ENCODE peak calls at places on chromosome 18, in four cellular contexts. D, S, U and G are unnamed samples.
A peak's percentile ranks its signal among the peaks of the same experiment; 100 is the strongest.

GRCh38 chr18:77087391-77088141 is 45.0 kb downstream of the MBP start:
- DNase-seq in D (peak; percentile 37), S (no peak), U (no peak), G (no peak)

GRCh38 chr18:22241806-22242440 is 72.5 kb downstream of the GATA6 start:
- DNase-seq in D (no peak), S (no peak), U (no peak), G (no peak)

GRCh38 chr18:7727381-7728076 is 160.4 kb downstream of the PTPRM start:
- DNase-seq in D (no peak), S (no peak), U (no peak), G (no peak)

GRCh38 chr18:13465126-13465446 is 246.5 kb downstream of the LDLRAD4 start:
- DNase-seq in D (no peak), S (no peak), U (no peak), G (no peak)

GRCh38 chr18:45337477-45337876 is 277.8 kb upstream of the SLC14A2 start:
- DNase-seq in D (no peak), S (no peak), U (no peak), G (no peak)

GRCh38 chr18:76351961-76352581 is 143.0 kb downstream of the ZNF516 start:
- DNase-seq in D (no peak), S (peak; percentile 52), U (peak; percentile 92), G (no peak)

GRCh38 chr18:21815101-21815500 is 74.5 kb downstream of the MIB1 start:
- DNase-seq in D (no peak), S (no peak), U (no peak), G (no peak)

GRCh38 chr18:54129448-54130134 is 94.9 kb downstream of the MBD2 start:
- DNase-seq in D (no peak), S (no peak), U (no peak), G (no peak)

GRCh38 chr18:31952223-31952622 is 9.3 kb upstream of the TRAPPC8 start:
- DNase-seq in D (no peak), S (no peak), U (no peak), G (no peak)

GRCh38 chr18:61988100-61988499 is 95.3 kb upstream of the RNF152 start:
- DNase-seq in D (no peak), S (no peak), U (peak; percentile 50), G (no peak)

GRCh38 chr18:40917096-40917495 is 1037.9 kb upstream of the PIK3C3 start:
- DNase-seq in D (no peak), S (no peak), U (peak; percentile 71), G (no peak)

GRCh38 chr18:13264986-13265900 is 46.7 kb downstream of the LDLRAD4 start:
- DNase-seq in D (no peak), S (no peak), U (no peak), G (no peak)

GRCh38 chr18:75133721-75134645 is 75.0 kb downstream of the PTGR3 start:
- DNase-seq in D (no peak), S (no peak), U (no peak), G (no peak)

GRCh38 chr18:44915661-44916060 is 235.0 kb downstream of the SETBP1 start:
- DNase-seq in D (no peak), S (no peak), U (no peak), G (no peak)

GRCh38 chr18:76441002-76441667 is 53.9 kb downstream of the ZNF516 start:
- DNase-seq in D (no peak), S (no peak), U (no peak), G (no peak)

GRCh38 chr18:2627821-2628276 is 27.7 kb upstream of the SMCHD1 start:
- DNase-seq in D (no peak), S (no peak), U (peak; percentile 41), G (peak; percentile 42)

GRCh38 chr18:13410471-13410870 is 191.9 kb downstream of the LDLRAD4 start:
- DNase-seq in D (no peak), S (no peak), U (no peak), G (no peak)

GRCh38 chr18:5238371-5238758 is 41.3 kb upstream of the AKAIN1 start:
- DNase-seq in D (no peak), S (peak; percentile 34), U (peak; percentile 30), G (peak; percentile 6)

GRCh38 chr18:9285604-9286003 is 49.0 kb upstream of the TWSG1 start:
- DNase-seq in D (no peak), S (no peak), U (no peak), G (no peak)

GRCh38 chr18:43078485-43079092 is 36.9 kb downstream of the RIT2 start:
- DNase-seq in D (no peak), S (peak; percentile 28), U (no peak), G (peak; percentile 60)

GRCh38 chr18:54812885-54813284 is 15.4 kb upstream of the RAB27B start:
- DNase-seq in D (no peak), S (no peak), U (no peak), G (no peak)

GRCh38 chr18:63788447-63789096 is 13.4 kb downstream of the SERPINB7 start:
- DNase-seq in D (no peak), S (no peak), U (peak; percentile 96), G (peak; percentile 50)

GRCh38 chr18:74434466-74434865 is 22.6 kb downstream of the DIPK1C start:
- DNase-seq in D (no peak), S (no peak), U (no peak), G (no peak)

GRCh38 chr18:73043231-73044000 is 175.6 kb upstream of the NETO1 start:
- DNase-seq in D (no peak), S (no peak), U (no peak), G (no peak)

GRCh38 chr18:67621025-67621713 is 104.6 kb upstream of the DSEL start:
- DNase-seq in D (no peak), S (no peak), U (no peak), G (no peak)

GRCh38 chr18:57107141-57107832 is 39.6 kb upstream of the BOD1L2 start:
- DNase-seq in D (peak; percentile 48), S (no peak), U (peak; percentile 43), G (peak; percentile 59)

GRCh38 chr18:52288403-52289004 is 51.5 kb upstream of the DCC start:
- DNase-seq in D (peak; percentile 27), S (peak; percentile 63), U (no peak), G (peak; percentile 42)

GRCh38 chr18:42078711-42079110 is 123.7 kb downstream of the PIK3C3 start:
- DNase-seq in D (no peak), S (no peak), U (peak; percentile 64), G (no peak)

GRCh38 chr18:42069036-42069435 is 114.0 kb downstream of the PIK3C3 start:
- DNase-seq in D (no peak), S (no peak), U (no peak), G (no peak)

GRCh38 chr18:42072407-42072806 is 117.4 kb downstream of the PIK3C3 start:
- DNase-seq in D (no peak), S (no peak), U (no peak), G (no peak)

DNA sequence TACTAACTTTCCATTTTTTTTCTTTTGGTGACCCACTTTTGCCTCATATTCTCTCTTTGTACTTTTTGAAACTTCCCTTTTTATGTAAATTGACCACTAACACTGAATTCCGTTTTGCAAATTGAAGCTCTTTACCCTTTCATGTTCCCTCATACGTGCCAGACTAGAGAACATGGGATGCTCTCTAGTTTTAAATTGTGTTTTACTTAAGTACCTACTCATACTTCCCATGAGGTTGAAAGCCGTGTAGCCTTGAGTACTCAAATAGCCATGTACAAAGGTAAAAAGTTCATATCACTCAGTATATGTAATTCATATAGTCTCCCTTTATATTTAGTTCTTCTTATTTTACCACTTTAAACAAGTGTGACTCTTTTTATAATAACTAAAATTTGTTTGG is 119.7 kb downstream of the PIK3C3 start:
- DNase-seq in D (no peak), S (no peak), U (no peak), G (no peak)
- H3K9me3 ChIP-seq in D (no peaks in the 10 kb centered on the region), S (no peaks in the 10 kb centered on the region), U (no peaks in the 10 kb centered on the region), G (no peaks in the 10 kb centered on the region)

DNA sequence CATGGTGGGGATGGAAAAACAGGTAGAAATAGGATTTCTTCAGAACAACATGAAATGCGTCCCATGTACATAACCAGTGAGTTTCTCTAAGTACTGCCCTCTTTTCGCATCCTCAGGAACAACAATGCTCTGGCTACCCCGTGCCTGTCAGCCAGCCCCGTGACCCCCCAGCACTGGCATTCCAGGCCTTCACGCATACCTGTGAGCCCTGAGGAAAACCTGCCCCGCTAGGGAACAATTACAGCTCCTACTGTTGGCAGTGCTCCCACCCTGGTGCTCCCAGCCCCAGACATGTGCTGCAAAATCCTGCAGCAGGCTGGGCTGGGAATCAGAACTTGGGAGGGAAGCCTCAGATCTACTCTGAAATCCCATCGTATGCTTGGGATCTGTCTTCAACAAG is 9.1 kb downstream of the SMAD7 start:
- DNase-seq in D (no peak), S (no peak), U (no peak), G (no peak)
- H2BK5ac ChIP-seq in D (no peak overlapping the region), S (no peak overlapping the region), U (peak overlapping the region; percentile 37), G (peak overlapping the region; percentile 54)

DNA sequence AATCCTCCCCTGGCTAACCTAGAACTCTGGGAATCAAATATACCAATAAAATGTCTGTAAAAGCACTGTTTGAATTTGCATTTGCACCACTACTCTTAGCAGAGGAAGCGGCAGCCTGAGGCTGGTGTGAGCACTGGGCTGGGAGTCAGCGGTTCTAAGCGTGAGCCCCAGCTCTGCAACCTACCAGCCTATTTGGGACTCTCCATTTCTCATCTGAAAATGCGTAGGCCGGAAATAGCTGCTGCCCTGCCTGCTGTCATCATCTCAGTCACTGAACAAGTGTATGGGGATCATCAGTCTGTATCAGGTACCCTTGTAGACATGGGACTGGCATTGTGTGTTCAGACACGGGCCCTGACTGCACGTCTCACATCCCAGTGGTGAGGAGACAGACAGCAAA is 194.3 kb downstream of the ANKRD30B start:
- DNase-seq in D (no peak), S (no peak), U (no peak), G (no peak)
- H3K9me3 ChIP-seq in D (no peaks in the 10 kb centered on the region), S (peaks cover 93% of the 10 kb centered on the region), U (peaks cover 29% of the 10 kb centered on the region), G (peaks cover 25% of the 10 kb centered on the region)

DNA sequence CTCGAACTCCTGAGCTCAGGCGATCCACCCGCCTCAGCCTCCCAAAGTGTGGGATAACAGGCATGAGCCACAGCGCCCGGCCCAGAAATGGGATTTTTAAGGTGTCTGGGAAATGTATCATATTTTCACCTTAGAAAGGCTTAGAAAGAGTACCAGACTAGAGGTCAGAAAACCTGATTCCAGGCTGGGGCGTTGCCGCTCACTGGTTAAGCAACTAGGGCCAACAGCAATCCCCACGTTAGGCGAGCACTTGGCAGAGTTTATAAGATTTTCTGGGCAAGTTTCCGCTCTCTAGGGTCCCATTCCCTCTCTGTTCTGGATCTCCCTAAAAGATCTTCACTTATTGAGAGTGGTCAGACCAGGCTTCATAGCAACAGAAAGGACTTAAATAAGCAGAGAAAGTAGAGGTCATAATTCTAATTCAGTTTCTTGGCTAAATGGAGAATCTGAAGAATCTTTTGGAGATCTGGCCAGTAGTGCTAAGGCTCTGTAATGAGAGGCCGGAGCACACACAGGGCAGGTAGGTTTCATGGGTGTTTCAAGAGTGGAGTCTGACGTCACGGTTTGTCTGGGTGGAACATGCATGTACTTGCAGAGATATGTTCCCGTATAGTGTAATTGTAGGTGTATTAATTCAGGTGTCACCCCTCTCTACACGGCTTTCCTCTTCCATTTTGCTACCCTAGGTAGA is 4.2 kb upstream of the SMAD7 start:
- DNase-seq in D (no peak), S (peak; percentile 23), U (no peak), G (peak; percentile 90)
- H2BK5ac ChIP-seq in D (no peak overlapping the region), S (no peak overlapping the region), U (peak overlapping the region; percentile 96), G (peak overlapping the region; percentile 71)

DNA sequence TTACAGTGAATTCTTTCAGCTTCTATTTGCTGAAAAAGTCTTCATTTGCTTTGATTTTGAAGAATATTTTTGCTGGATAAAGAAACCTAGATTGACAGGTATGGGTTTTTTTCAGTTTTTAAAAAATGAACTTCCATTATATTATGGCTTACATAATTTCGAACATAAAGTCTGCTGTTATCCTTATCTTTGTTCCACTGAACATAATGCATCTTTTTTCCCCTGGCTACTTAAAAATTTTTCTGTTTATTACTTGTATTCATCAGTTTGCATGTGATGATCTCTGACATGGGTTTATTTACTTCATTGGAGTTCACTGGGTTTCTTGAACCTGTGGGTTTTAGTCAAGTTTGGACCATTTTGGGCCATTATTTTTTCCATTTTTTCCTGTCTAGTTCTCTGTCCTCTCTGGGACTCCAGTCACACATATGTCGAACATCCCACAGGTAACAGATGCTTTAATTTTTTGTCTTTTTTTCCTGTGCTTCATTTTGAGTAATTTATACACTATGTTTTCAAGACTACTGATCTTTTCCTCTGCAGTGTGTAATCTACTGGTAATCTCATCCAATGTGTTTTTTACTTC is 33.1 kb downstream of the SEC11C start:
- DNase-seq in D (no peak), S (no peak), U (no peak), G (no peak)
- H3K9me3 ChIP-seq in D (peaks cover 10% of the 10 kb centered on the region), S (no peaks in the 10 kb centered on the region), U (peaks cover 14% of the 10 kb centered on the region), G (peaks cover 2% of the 10 kb centered on the region)